ENCODE peak calls at places on chromosome 15, in six cellular contexts. One of them, this sample, is unnamed.

GRCh38 chr15:40251455-40252140 is 12.7 kb downstream of the PAK6 start:
- DNase-seq in OCI-LY7: no peak
- DNase-seq in sigmoid colon: no peak
- DNase-seq in breast epithelium: no peak
- DNase-seq in body of pancreas: no peak
- DNase-seq in fibroblast of the aortic adventitia: no peak
- DNase-seq in this sample: no peak

GRCh38 chr15:70559223-70559823 is 204.0 kb downstream of the UACA start:
- DNase-seq in OCI-LY7: peak; percentile 4
- DNase-seq in sigmoid colon: no peak
- DNase-seq in fibroblast of the aortic adventitia: peak; percentile 15
- DNase-seq in breast epithelium: no peak
- DNase-seq in body of pancreas: no peak
- DNase-seq in this sample: no peak

GRCh38 chr15:93040288-93041158 is 48.5 kb downstream of the RGMA start:
- DNase-seq in breast epithelium: peak; percentile 68
- DNase-seq in body of pancreas: no peak
- DNase-seq in OCI-LY7: no peak
- DNase-seq in sigmoid colon: peak; percentile 60
- DNase-seq in fibroblast of the aortic adventitia: no peak
- DNase-seq in this sample: no peak

GRCh38 chr15:70690491-70691281 is 72.7 kb downstream of the UACA start:
- DNase-seq in body of pancreas: no peak
- DNase-seq in breast epithelium: no peak
- DNase-seq in OCI-LY7: no peak
- DNase-seq in sigmoid colon: no peak
- DNase-seq in fibroblast of the aortic adventitia: peak; percentile 26
- DNase-seq in this sample: no peak

GRCh38 chr15:55402707-55403106 is 5.5 kb downstream of the CCPG1 start:
- DNase-seq in sigmoid colon: no peak
- DNase-seq in body of pancreas: no peak
- DNase-seq in OCI-LY7: peak; percentile 12
- DNase-seq in fibroblast of the aortic adventitia: peak; percentile 79
- DNase-seq in breast epithelium: no peak
- DNase-seq in this sample: no peak

GRCh38 chr15:67080900-67081431 is 15.6 kb downstream of the SMAD3 start:
- DNase-seq in breast epithelium: no peak
- DNase-seq in body of pancreas: no peak
- DNase-seq in OCI-LY7: peak; percentile 98
- DNase-seq in fibroblast of the aortic adventitia: peak; percentile 83
- DNase-seq in sigmoid colon: peak; percentile 77
- DNase-seq in this sample: peak; percentile 54

GRCh38 chr15:55770261-55770660 is 27.3 kb upstream of the PRTG start:
- DNase-seq in OCI-LY7: no peak
- DNase-seq in fibroblast of the aortic adventitia: no peak
- DNase-seq in breast epithelium: no peak
- DNase-seq in sigmoid colon: no peak
- DNase-seq in body of pancreas: no peak
- DNase-seq in this sample: no peak

GRCh38 chr15:38890194-38890593 is 325.6 kb upstream of the RASGRP1 start:
- DNase-seq in OCI-LY7: no peak
- DNase-seq in body of pancreas: no peak
- DNase-seq in breast epithelium: no peak
- DNase-seq in fibroblast of the aortic adventitia: no peak
- DNase-seq in sigmoid colon: no peak
- DNase-seq in this sample: no peak

GRCh38 chr15:78265752-78266224 is 1.4 kb downstream of the DNAJA4 start:
- DNase-seq in OCI-LY7: no peak
- DNase-seq in breast epithelium: no peak
- DNase-seq in body of pancreas: no peak
- DNase-seq in fibroblast of the aortic adventitia: peak; percentile 32
- DNase-seq in sigmoid colon: no peak
- DNase-seq in this sample: peak; percentile 91

GRCh38 chr15:92101706-92102434 is 248.4 kb downstream of the SLCO3A1 start:
- DNase-seq in breast epithelium: no peak
- DNase-seq in fibroblast of the aortic adventitia: no peak
- DNase-seq in body of pancreas: no peak
- DNase-seq in OCI-LY7: no peak
- DNase-seq in sigmoid colon: no peak
- DNase-seq in this sample: no peak

GRCh38 chr15:71447328-71448250 is 332.3 kb downstream of the THSD4 start:
- DNase-seq in sigmoid colon: no peak
- DNase-seq in fibroblast of the aortic adventitia: no peak
- DNase-seq in body of pancreas: no peak
- DNase-seq in breast epithelium: no peak
- DNase-seq in OCI-LY7: no peak
- DNase-seq in this sample: peak; percentile 97

GRCh38 chr15:43939070-43939469 is 112.3 kb downstream of the WDR76 start:
- DNase-seq in fibroblast of the aortic adventitia: peak; percentile 42
- DNase-seq in body of pancreas: no peak
- DNase-seq in OCI-LY7: peak; percentile 13
- DNase-seq in sigmoid colon: no peak
- DNase-seq in breast epithelium: no peak
- DNase-seq in this sample: peak; percentile 42

GRCh38 chr15:70632079-70632850 is 131.1 kb downstream of the UACA start:
- DNase-seq in breast epithelium: no peak
- DNase-seq in body of pancreas: no peak
- DNase-seq in fibroblast of the aortic adventitia: no peak
- DNase-seq in sigmoid colon: no peak
- DNase-seq in OCI-LY7: no peak
- DNase-seq in this sample: peak; percentile 82

GRCh38 chr15:73997986-73998385 is 3.5 kb downstream of the PML start:
- DNase-seq in sigmoid colon: peak; percentile 62
- DNase-seq in OCI-LY7: no peak
- DNase-seq in fibroblast of the aortic adventitia: no peak
- DNase-seq in breast epithelium: no peak
- DNase-seq in body of pancreas: no peak
- DNase-seq in this sample: no peak
- H3K4me3 ChIP-seq in sigmoid colon: no peak overlapping the region
- H3K4me3 ChIP-seq in OCI-LY7: no peak overlapping the region
- H3K4me3 ChIP-seq in fibroblast of the aortic adventitia: peak overlapping the region; percentile 72
- H3K4me3 ChIP-seq in breast epithelium: peak overlapping the region; percentile 93
- H3K4me3 ChIP-seq in body of pancreas: no peak overlapping the region
- H3K4me3 ChIP-seq in this sample: no peak overlapping the region

DNA sequence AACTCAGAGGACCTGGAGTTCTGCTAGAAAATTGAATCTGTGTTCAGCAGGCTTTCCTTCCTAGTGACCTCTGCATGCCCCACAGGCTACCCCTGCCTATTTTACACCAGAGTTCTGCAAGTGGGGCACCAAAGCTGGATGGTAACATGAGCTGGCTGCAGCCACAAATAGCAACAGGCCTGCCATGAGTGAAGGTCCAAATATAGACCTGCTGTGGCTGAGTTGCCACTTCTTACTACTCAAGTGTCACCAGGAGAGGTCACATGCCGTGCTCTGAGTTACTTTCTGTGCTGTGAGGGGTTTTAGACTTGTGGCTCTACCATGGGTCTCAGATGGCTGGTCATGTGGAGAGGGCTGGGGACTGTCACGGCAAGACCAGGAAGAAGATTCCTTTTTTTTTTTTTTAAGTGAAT is at the start of gene FSD2:
- DNase-seq in sigmoid colon: no peak
- DNase-seq in fibroblast of the aortic adventitia: no peak
- DNase-seq in OCI-LY7: peak; percentile 89
- DNase-seq in body of pancreas: no peak
- DNase-seq in breast epithelium: no peak
- DNase-seq in this sample: no peak
- TF ChIP-seq CTCF in sigmoid colon: no peak
- TF ChIP-seq CTCF in fibroblast of the aortic adventitia: no peak
- TF ChIP-seq CTCF in OCI-LY7: peak; percentile 56
- TF ChIP-seq CTCF in body of pancreas: no peak
- TF ChIP-seq CTCF in breast epithelium: no peak
- TF ChIP-seq CTCF in this sample: no peak

GRCh38 chr15:99106417-99107220 is 1.7 kb downstream of the SYNM start:
- DNase-seq in body of pancreas: peak; percentile 48
- DNase-seq in OCI-LY7: no peak
- DNase-seq in breast epithelium: peak; percentile 48
- DNase-seq in fibroblast of the aortic adventitia: peak; percentile 63
- DNase-seq in sigmoid colon: peak; percentile 93
- DNase-seq in this sample: no peak
- H3K4me3 ChIP-seq in body of pancreas: no peak overlapping the region
- H3K4me3 ChIP-seq in OCI-LY7: no peak overlapping the region
- H3K4me3 ChIP-seq in breast epithelium: peak overlapping the region; percentile 45
- H3K4me3 ChIP-seq in fibroblast of the aortic adventitia: peak overlapping the region; percentile 61
- H3K4me3 ChIP-seq in sigmoid colon: peak overlapping the region; percentile 87
- H3K4me3 ChIP-seq in this sample: no peak overlapping the region

DNA sequence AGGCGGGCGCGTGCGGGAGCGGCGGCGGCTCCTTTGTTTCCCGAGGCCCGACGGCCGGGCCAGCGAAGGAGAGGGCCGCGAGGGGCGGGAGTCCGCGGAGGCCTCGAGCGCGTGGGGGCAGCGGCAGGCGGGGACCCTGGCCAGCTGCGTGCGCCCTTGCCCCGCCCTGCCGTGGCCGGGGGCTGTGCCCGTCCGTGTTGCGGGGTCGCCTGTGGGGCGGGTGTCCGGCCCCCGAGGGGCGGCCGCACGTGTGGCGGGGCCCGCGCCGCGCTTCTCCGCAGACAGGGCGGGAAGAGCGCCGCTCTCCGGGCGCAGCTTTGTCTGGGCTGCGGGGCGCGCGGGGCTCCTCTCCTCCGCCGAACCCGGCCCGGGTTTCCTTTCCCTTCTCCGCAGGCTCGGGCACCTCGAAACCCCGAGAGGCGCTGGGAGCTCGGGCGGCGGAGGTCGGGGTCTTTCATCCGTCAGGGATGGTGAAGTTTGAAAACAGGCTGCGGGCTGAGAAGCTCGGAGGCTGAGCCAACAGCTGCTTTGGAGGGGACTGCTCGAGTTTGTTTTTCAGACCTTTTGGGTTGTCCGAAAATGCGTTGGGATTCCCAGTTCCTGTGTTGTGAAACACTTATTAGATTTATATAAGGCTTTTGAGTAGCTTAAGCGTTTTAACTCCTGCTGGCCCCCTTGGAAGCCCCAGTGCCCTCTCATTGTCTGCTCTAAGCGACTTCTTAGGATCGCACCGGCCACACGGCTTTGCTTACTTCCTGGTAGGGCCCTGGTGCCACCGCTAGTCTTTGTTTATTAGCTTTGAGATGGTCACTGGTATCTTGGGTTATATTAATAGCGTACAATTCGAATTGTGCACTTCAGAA is 817 bp downstream of the USP3 start:
- DNase-seq in OCI-LY7: peak; percentile 81
- DNase-seq in breast epithelium: peak; percentile 68
- DNase-seq in fibroblast of the aortic adventitia: peak; percentile 58
- DNase-seq in sigmoid colon: peak; percentile 82
- DNase-seq in body of pancreas: peak; percentile 79
- DNase-seq in this sample: peak; percentile 61
- TF ChIP-seq CTCF in OCI-LY7: peak; percentile 54
- TF ChIP-seq CTCF in breast epithelium: peak; percentile 39
- TF ChIP-seq CTCF in fibroblast of the aortic adventitia: peak; percentile 46
- TF ChIP-seq CTCF in sigmoid colon: peak; percentile 50
- TF ChIP-seq CTCF in body of pancreas: peak; percentile 36
- TF ChIP-seq CTCF in this sample: peak; percentile 32

DNA sequence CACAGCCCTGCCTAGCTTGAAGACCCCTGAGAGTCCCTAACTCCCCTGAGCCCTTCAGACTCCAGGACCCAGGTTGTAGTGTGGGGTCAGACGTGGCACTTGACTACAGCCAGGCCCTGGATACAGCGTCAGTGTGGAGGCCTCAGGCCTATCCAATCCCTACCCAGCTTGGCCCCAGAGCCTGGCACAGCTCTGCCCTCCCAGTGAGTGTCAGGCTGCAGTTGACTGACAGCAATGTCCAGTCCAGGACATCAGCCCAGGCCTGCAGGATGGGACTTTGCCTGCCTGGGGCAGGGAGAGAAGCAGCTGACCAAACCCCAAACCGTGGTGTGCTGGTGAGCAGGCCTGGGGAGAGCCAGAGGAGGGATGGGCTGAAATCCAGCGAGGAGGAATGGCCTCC is 27.3 kb downstream of the KLF13 start:
- DNase-seq in fibroblast of the aortic adventitia: peak; percentile 41
- DNase-seq in sigmoid colon: no peak
- DNase-seq in body of pancreas: peak; percentile 31
- DNase-seq in breast epithelium: no peak
- DNase-seq in OCI-LY7: no peak
- DNase-seq in this sample: no peak
- H3K4me3 ChIP-seq in fibroblast of the aortic adventitia: no peak overlapping the region
- H3K4me3 ChIP-seq in sigmoid colon: no peak overlapping the region
- H3K4me3 ChIP-seq in body of pancreas: no peak overlapping the region
- H3K4me3 ChIP-seq in breast epithelium: no peak overlapping the region
- H3K4me3 ChIP-seq in OCI-LY7: peak overlapping the region; percentile 49
- H3K4me3 ChIP-seq in this sample: no peak overlapping the region

GRCh38 chr15:84784262-84784661 is 32.9 kb upstream of the ALPK3 start:
- DNase-seq in sigmoid colon: no peak
- DNase-seq in OCI-LY7: no peak
- DNase-seq in fibroblast of the aortic adventitia: no peak
- DNase-seq in body of pancreas: no peak
- DNase-seq in breast epithelium: no peak
- DNase-seq in this sample: no peak

GRCh38 chr15:84781505-84781904 is 33.1 kb downstream of the ZNF592 start:
- DNase-seq in fibroblast of the aortic adventitia: no peak
- DNase-seq in OCI-LY7: no peak
- DNase-seq in body of pancreas: no peak
- DNase-seq in sigmoid colon: no peak
- DNase-seq in breast epithelium: no peak
- DNase-seq in this sample: no peak

GRCh38 chr15:84785053-84785452 is 32.1 kb upstream of the ALPK3 start:
- DNase-seq in sigmoid colon: no peak
- DNase-seq in OCI-LY7: no peak
- DNase-seq in body of pancreas: no peak
- DNase-seq in breast epithelium: no peak
- DNase-seq in fibroblast of the aortic adventitia: no peak
- DNase-seq in this sample: no peak

GRCh38 chr15:84782346-84782745 is 34.0 kb downstream of the ZNF592 start:
- DNase-seq in sigmoid colon: no peak
- DNase-seq in body of pancreas: no peak
- DNase-seq in breast epithelium: no peak
- DNase-seq in fibroblast of the aortic adventitia: no peak
- DNase-seq in OCI-LY7: no peak
- DNase-seq in this sample: no peak

GRCh38 chr15:84783493-84784251 is 33.5 kb upstream of the ALPK3 start:
- DNase-seq in OCI-LY7: no peak
- DNase-seq in body of pancreas: no peak
- DNase-seq in breast epithelium: no peak
- DNase-seq in sigmoid colon: no peak
- DNase-seq in fibroblast of the aortic adventitia: no peak
- DNase-seq in this sample: no peak
- TF ChIP-seq CTCF in OCI-LY7: peak; percentile 40
- TF ChIP-seq CTCF in body of pancreas: no peak
- TF ChIP-seq CTCF in breast epithelium: no peak
- TF ChIP-seq CTCF in sigmoid colon: no peak
- TF ChIP-seq CTCF in fibroblast of the aortic adventitia: no peak
- TF ChIP-seq CTCF in this sample: no peak

DNA sequence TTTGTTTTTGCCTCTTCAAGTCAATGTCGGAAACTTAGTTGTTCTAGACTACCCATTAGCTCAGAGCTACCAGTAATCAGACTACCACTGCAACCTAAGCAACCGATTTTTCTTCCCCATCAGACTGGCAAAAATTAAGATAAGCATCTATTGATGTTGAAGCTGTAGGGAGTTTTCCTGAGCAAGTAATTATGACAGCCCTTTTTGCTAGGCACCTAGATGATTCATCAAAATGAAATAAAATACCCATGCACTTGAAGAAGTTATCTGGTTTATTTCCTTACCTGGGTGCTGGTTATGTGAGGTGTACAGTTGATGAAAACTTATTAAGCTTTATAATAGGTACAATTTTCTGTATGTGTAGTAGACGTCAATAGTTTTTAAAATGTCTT is 554 bp upstream of the COMMD4 start:
- DNase-seq in OCI-LY7: no peak
- DNase-seq in sigmoid colon: no peak
- DNase-seq in fibroblast of the aortic adventitia: no peak
- DNase-seq in body of pancreas: no peak
- DNase-seq in breast epithelium: no peak
- DNase-seq in this sample: no peak
- H3K4me3 ChIP-seq in OCI-LY7: peak overlapping the region; percentile 93
- H3K4me3 ChIP-seq in sigmoid colon: peak overlapping the region; percentile 77
- H3K4me3 ChIP-seq in fibroblast of the aortic adventitia: peak overlapping the region; percentile 83
- H3K4me3 ChIP-seq in body of pancreas: peak overlapping the region; percentile 96
- H3K4me3 ChIP-seq in breast epithelium: peak overlapping the region; percentile 66
- H3K4me3 ChIP-seq in this sample: peak overlapping the region; percentile 82